ENCODE peak calls at places on chromosomes 5 and 9, in eight cellular contexts. Y is GM23338; W is Peyer's patch; F is SK-N-SH; N is CD8-positive, alpha-beta memory T cell; C is body of pancreas; Z is ovary; J is PC-3. E is an unnamed sample. For H3K4me1, the result is how much of the 10 kb centered on the place peaks cover.

GRCh38 chr9:134363450-134363849 is 37.2 kb downstream of the RXRA start:
- DNase-seq in Y (no peak), W (no peak), F (no peak), N (no peak), C (no peak), Z (no peak), J (no peak), E (no peak)

GRCh38 chr9:136664000-136664798 is 1.5 kb downstream of the EGFL7 start:
- DNase-seq in Y (no peak), W (no peak), F (no peak), N (no peak), C (no peak), Z (no peak), J (no peak), E (no peak)

GRCh38 chr5:93018461-93018860 is 562.6 kb downstream of the NR2F1-AS1 start:
- DNase-seq in Y (no peak), W (no peak), F (no peak), N (no peak), C (no peak), Z (no peak), J (no peak), E (no peak)

GRCh38 chr5:122067330-122067885 is 10.7 kb downstream of the LOX start:
- DNase-seq in Y (peak), W (no peak), F (no peak), N (no peak), C (no peak), Z (no peak), J (peak), E (no peak)

GRCh38 chr5:39194466-39195136 is 24.8 kb downstream of the FYB1 start:
- DNase-seq in Y (no peak), W (no peak), F (no peak), N (no peak), C (no peak), Z (no peak), J (peak), E (no peak)

GRCh38 chr9:135077497-135078200 is 9.8 kb upstream of the OLFM1 start:
- DNase-seq in Y (peak), W (peak), F (no peak), N (no peak), C (no peak), Z (no peak), J (peak), E (no peak)

GRCh38 chr5:91469517-91470165 is 86.5 kb upstream of the ARRDC3 start:
- DNase-seq in Y (no peak), W (no peak), F (no peak), N (no peak), C (no peak), Z (no peak), J (peak), E (no peak)

GRCh38 chr5:176553260-176554085 is 4.3 kb downstream of the CDHR2 start:
- DNase-seq in Y (no peak), W (peak), F (no peak), N (no peak), C (no peak), Z (no peak), J (peak), E (no peak)

GRCh38 chr5:72452515-72453259 is 54.5 kb downstream of the ZNF366 start:
- DNase-seq in Y (no peak), W (no peak), F (no peak), N (no peak), C (peak), Z (peak), J (peak), E (no peak)

GRCh38 chr5:89520771-89521170 is 637.8 kb upstream of the MEF2C start:
- DNase-seq in Y (no peak), W (no peak), F (no peak), N (no peak), C (no peak), Z (no peak), J (no peak), E (no peak)

GRCh38 chr9:8346291-8346690 is 546.7 kb upstream of the DMAC1 start:
- DNase-seq in Y (no peak), W (no peak), F (no peak), N (no peak), C (no peak), Z (no peak), J (no peak), E (no peak)

GRCh38 chr5:179235416-179236400 is 109.6 kb downstream of the ADAMTS2 start:
- DNase-seq in Y (no peak), W (peak), F (no peak), N (no peak), C (peak), Z (no peak), J (no peak), E (no peak)

GRCh38 chr5:55633574-55634203 is 78.4 kb downstream of the SLC38A9 start:
- DNase-seq in Y (no peak), W (no peak), F (no peak), N (no peak), C (peak), Z (no peak), J (peak), E (no peak)

GRCh38 chr5:28707706-28708105 is 1669.3 kb upstream of the CDH9 start:
- DNase-seq in Y (no peak), W (no peak), F (no peak), N (no peak), C (no peak), Z (no peak), J (no peak), E (no peak)

GRCh38 chr5:33588654-33589372 is 148.0 kb downstream of the TARS1 start:
- DNase-seq in Y (peak), W (no peak), F (peak), N (peak), C (no peak), Z (no peak), J (peak), E (peak)

GRCh38 chr9:4380406-4380805 is 80.5 kb upstream of the GLIS3 start:
- DNase-seq in Y (no peak), W (no peak), F (no peak), N (no peak), C (no peak), Z (no peak), J (no peak), E (no peak)

GRCh38 chr5:139877129-139877597 is 81.6 kb downstream of the PSD2 start:
- DNase-seq in Y (peak), W (no peak), F (no peak), N (no peak), C (no peak), Z (no peak), J (peak), E (no peak)

GRCh38 chr9:36189978-36190377 is 743 bp upstream of the CLTA start:
- DNase-seq in Y (peak), W (no peak), F (no peak), N (no peak), C (no peak), Z (no peak), J (no peak), E (no peak)

GRCh38 chr5:146703499-146703898 is 175.1 kb downstream of the PPP2R2B start:
- DNase-seq in Y (no peak), W (no peak), F (no peak), N (no peak), C (no peak), Z (no peak), J (no peak), E (no peak)

GRCh38 chr5:9564752-9565151 is 18.9 kb upstream of the SEMA5A start:
- DNase-seq in Y (no peak), W (no peak), F (no peak), N (no peak), C (no peak), Z (no peak), J (no peak), E (no peak)

GRCh38 chr9:127187231-127187956 is 65.0 kb upstream of the ANGPTL2 start:
- DNase-seq in Y (no peak), W (peak), F (no peak), N (no peak), C (peak), Z (peak), J (peak), E (no peak)

GRCh38 chr5:180139731-180140626 is 68.4 kb upstream of the RNF130 start:
- DNase-seq in Y (no peak), W (no peak), F (peak), N (no peak), C (no peak), Z (no peak), J (no peak), E (no peak)

GRCh38 chr9:128148509-128149000 is 698 bp upstream of the LCN2 start:
- DNase-seq in Y (no peak), W (peak), F (no peak), N (no peak), C (no peak), Z (no peak), J (no peak), E (no peak)

GRCh38 chr5:43020294-43020711 is 19.8 kb downstream of the ANXA2R start:
- DNase-seq in Y (peak), W (peak), F (no peak), N (no peak), C (no peak), Z (no peak), J (no peak), E (no peak)

GRCh38 chr5:55538621-55539020 is 3.9 kb upstream of the PLPP1 start:
- DNase-seq in Y (no peak), W (no peak), F (no peak), N (no peak), C (no peak), Z (no peak), J (no peak), E (peak)

GRCh38 chr5:141811287-141812155 is 66.7 kb downstream of the PCDH1 start:
- DNase-seq in Y (peak), W (no peak), F (peak), N (no peak), C (peak), Z (peak), J (no peak), E (peak)

GRCh38 chr5:8615142-8615858 is 746.4 kb downstream of the MTRR start:
- DNase-seq in Y (no peak), W (no peak), F (no peak), N (no peak), C (no peak), Z (no peak), J (peak), E (no peak)

GRCh38 chr5:9302228-9302627 is 243.6 kb downstream of the SEMA5A start:
- DNase-seq in Y (no peak), W (no peak), F (no peak), N (no peak), C (no peak), Z (no peak), J (peak), E (no peak)

GRCh38 chr5:113161806-113162205 is 185.2 kb downstream of the DCP2 start:
- DNase-seq in Y (no peak), W (no peak), F (no peak), N (no peak), C (no peak), Z (no peak), J (no peak), E (no peak)

GRCh38 chr5:60960591-60960990 is 15.6 kb downstream of the NDUFAF2 start:
- DNase-seq in Y (peak), W (no peak), F (peak), N (no peak), C (no peak), Z (no peak), J (peak), E (no peak)

GRCh38 chr9:79581794-79582193 is 10.0 kb downstream of the TLE4 start:
- DNase-seq in Y (no peak), W (no peak), F (no peak), N (no peak), C (no peak), Z (no peak), J (peak), E (peak)

GRCh38 chr5:113574417-113574816 is 60.9 kb downstream of the YTHDC2 start:
- DNase-seq in Y (no peak), W (no peak), F (no peak), N (no peak), C (no peak), Z (no peak), J (peak), E (no peak)

GRCh38 chr5:135372654-135373381 is 26.2 kb downstream of the MACROH2A1 start:
- DNase-seq in Y (no peak), W (no peak), F (no peak), N (no peak), C (no peak), Z (no peak), J (no peak), E (no peak)

GRCh38 chr5:23451156-23451555 is 56.3 kb upstream of the PRDM9 start:
- DNase-seq in Y (no peak), W (no peak), F (no peak), N (no peak), C (no peak), Z (no peak), J (peak), E (no peak)

GRCh38 chr5:100615362-100615761 is 80.2 kb downstream of the FAM174A start:
- DNase-seq in Y (no peak), W (no peak), F (no peak), N (no peak), C (no peak), Z (no peak), J (no peak), E (no peak)

GRCh38 chr5:11973469-11973868 is 69.2 kb upstream of the CTNND2 start:
- DNase-seq in Y (no peak), W (no peak), F (no peak), N (no peak), C (no peak), Z (no peak), J (peak), E (no peak)

GRCh38 chr9:108994695-108995094 is 18.6 kb downstream of the CTNNAL1 start:
- DNase-seq in Y (no peak), W (no peak), F (no peak), N (no peak), C (peak), Z (peak), J (peak), E (no peak)

GRCh38 chr5:113663879-113664278 is 150.4 kb downstream of the YTHDC2 start:
- DNase-seq in Y (peak), W (no peak), F (peak), N (no peak), C (peak), Z (no peak), J (peak), E (peak)

GRCh38 chr9:126965077-126965476 is 50.5 kb downstream of the RALGPS1 start:
- DNase-seq in Y (peak), W (no peak), F (no peak), N (no peak), C (no peak), Z (no peak), J (peak), E (no peak)

DNA sequence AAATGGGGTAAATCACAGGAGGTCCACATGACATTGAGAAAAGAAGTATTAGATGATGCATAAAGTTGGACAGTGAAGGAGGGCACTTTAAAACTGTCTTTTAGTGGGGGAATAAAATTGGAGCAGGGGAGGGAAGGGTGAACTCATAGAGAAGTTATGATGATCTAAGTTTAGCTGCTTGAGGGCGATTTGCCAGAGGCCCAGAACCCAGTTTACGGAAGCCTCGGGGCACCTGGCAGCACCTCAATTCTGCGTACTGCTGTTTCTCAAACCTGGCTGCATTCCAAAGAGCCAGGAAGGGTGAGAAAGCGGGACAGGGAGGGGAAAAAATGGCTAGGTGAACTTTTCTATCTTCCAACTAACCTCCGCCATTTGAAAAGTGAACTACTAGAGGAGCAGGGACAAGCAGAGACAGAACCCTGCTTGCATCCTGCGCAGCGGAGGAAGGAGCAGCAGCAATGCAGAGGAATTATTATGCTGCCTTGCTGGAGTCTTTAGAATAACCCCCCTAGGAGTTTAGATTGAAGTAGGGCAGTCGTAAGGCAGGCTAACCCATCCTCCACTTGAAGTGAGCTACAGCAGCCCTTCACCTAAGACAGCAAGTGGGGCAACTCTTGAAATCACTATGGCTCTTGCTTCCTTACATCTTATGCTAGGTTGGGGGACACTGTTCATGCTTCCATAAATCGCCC is 316.8 kb downstream of the BRINP1 start:
- DNase-seq in Y (peak), W (no peak), F (no peak), N (no peak), C (no peak), Z (no peak), J (no peak), E (no peak)
- H3K27ac ChIP-seq in Y (no peak), W (no peak), F (no peak), N (no peak), C (no peak), Z (no peak), J (no peak), E (no peak)

DNA sequence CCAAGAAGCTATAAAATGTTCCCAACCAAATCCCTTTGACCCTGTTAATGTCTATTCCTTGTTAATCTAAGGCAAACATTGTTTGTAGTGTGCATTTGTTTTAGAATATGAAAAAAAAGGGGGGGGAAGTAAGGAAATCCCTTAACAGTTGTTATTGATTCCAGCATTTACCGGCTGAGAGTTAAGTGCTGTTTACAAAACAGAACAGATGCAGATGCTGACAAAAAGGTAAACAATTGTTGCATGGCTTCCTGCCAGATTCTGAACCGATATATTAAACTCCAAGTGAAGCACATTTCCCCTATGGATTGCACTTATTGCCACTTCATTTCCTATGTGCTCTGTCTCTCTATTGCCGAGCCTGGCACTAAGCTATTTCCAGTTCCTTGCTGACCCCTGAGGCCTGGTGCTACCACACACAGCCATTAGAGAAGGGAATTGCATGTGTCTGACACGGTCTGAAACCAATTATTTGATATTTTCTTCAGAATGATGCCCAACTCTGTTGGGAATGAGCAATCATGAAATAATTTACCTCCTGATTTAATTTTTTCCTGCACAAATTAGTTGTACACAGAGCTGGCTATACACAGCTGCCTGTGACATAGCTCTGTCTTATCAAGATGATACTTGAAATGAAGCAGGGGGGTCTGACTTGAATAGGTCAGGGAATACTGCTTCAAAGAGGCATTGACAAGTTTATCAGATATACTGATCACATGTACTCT is 109.8 kb downstream of the KIAA0825 start:
- DNase-seq in Y (no peak), W (no peak), F (peak), N (no peak), C (no peak), Z (no peak), J (no peak), E (no peak)
- H3K4me3 ChIP-seq in Y (no peak), W (no peak), F (no peak), N (no peak), C (no peak), Z (no peak), J (no peak), E (no peak)

DNA sequence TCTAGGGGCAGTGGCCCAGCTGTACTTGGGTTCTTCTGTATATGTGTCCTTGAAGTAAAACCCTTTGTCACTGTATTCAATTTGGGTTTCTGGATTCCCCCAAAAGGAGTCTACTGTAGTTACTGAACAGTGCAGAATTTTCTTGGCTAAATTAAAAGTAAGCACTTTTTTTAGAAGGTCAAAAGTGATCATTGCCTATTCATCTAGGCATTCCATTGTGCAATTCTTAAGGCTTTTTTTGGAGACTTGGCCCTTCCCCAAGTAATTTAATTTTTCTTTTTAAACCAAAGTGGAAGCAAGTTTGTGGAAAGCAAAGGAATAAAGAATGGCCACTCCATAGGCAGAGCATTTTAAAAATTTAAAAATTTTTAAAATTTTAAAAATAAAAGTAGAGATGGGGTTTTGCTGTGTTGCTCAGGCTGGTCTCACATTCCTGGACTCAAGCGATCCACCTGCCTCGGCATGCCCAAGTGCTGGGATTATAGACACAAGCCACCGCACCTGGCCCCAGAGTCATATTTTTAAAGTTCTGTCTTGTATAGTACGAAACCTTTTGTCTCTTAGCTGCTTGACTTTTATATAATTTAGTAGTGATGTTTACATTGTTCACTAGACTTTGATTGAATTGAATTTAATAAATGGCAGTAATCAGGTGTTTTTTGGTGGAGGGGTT is 31.2 kb downstream of the LRRTM2 start:
- DNase-seq in Y (no peak), W (no peak), F (no peak), N (no peak), C (no peak), Z (no peak), J (no peak), E (no peak)
- H3K4me1 ChIP-seq in Y (half or more), W (under half), F (under half), N (under half), C (under half), Z (under half), J (under half), E (under half)

DNA sequence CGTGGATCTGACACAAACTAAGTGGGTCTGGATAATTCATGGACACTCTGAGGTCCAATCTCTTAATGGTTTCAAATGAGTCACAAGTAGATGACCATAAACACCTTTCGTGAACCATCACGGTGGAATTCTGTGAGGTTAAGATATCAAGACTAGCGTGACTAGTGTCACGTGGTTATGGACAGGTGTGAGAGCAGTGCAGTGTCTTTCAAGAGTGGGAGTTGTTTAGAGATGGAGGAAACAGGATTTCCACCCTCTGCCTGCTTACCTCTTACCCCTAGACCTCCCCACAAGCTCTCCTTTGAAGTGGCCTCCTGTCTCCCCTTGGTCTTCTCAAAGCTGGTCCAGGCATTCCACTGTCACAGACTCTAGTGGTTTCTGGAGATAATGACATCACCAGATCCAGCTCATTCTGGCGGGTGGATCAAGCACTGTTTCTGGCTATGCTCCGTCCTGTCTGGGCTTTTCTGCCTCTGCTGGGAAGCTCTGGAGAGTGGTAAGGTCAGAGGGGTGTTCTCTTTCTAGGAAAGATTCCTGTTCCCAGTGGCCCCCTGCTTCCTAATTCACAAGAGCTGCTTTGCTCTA is 20.0 kb upstream of the ZNF782 start:
- DNase-seq in Y (no peak), W (no peak), F (no peak), N (no peak), C (no peak), Z (no peak), J (no peak), E (no peak)
- H3K27ac ChIP-seq in Y (no peak), W (peak), F (no peak), N (no peak), C (peak), Z (no peak), J (peak), E (no peak)

E was measured in CD4-positive, alpha-beta memory T cell.